ENCODE peak calls at places on chromosomes 6 and 20, in seven cellular contexts. B is endothelial cell of umbilical vein, G is SJSA1, R is osteoblast, I is heart right ventricle, U is cardiac muscle cell, T is aorta. W is an unnamed sample.

GRCh38 chr6:40389176-40389767 is 197.9 kb downstream of the LRFN2 start:
- DNase-seq in I (no peak), U (no peak), T (no peak), B (no peak), R (no peak), G (no peak), W (no peak)

GRCh38 chr6:128519132-128519930 is 1.1 kb downstream of the PTPRK start:
- DNase-seq in U (peak; percentile 52), T (peak; percentile 62), B (peak; percentile 69), G (peak; percentile 60), I (peak; percentile 46), R (peak; percentile 77), W (peak; percentile 35)

GRCh38 chr20:63456429-63457284 is 15.8 kb downstream of the KCNQ2 start:
- DNase-seq in T (no peak), G (no peak), R (no peak), B (no peak), U (peak; percentile 46), I (peak; percentile 72), W (peak; percentile 70)

GRCh38 chr20:63653041-63653973 is at the start of gene STMN3:
- DNase-seq in B (peak; percentile 76), T (peak; percentile 94), G (peak; percentile 29), R (peak; percentile 99), I (peak; percentile 89), U (peak; percentile 98), W (peak; percentile 89)

GRCh38 chr20:9506337-9506821 is 8.0 kb upstream of the LAMP5 start:
- DNase-seq in B (no peak), G (no peak), R (peak; percentile 67), U (no peak), T (no peak), I (peak; percentile 17), W (no peak)

GRCh38 chr6:54877713-54878317 is 31.2 kb downstream of the FAM83B start:
- DNase-seq in U (no peak), I (no peak), G (no peak), R (no peak), B (no peak), T (no peak), W (no peak)

GRCh38 chr6:7479801-7480266 is 61.6 kb upstream of the DSP start:
- DNase-seq in B (peak; percentile 6), R (peak; percentile 89), G (no peak), U (peak; percentile 84), I (no peak), T (no peak), W (no peak)

GRCh38 chr6:134539865-134540323 is 222.0 kb upstream of the SGK1 start:
- DNase-seq in R (no peak), B (no peak), T (no peak), U (peak; percentile 77), I (no peak), G (no peak), W (no peak)

GRCh38 chr20:1327241-1327653 is 1.7 kb downstream of the SDCBP2 start:
- DNase-seq in U (peak; percentile 88), R (peak; percentile 81), G (no peak), B (peak; percentile 32), I (no peak), T (no peak), W (no peak)

GRCh38 chr6:22204153-22204552 is 92.7 kb downstream of the PRL start:
- DNase-seq in G (no peak), R (no peak), U (no peak), B (no peak), T (no peak), I (no peak), W (no peak)

GRCh38 chr6:130202782-130203181 is 20.0 kb downstream of the SAMD3 start:
- DNase-seq in G (no peak), R (no peak), B (no peak), U (no peak), I (no peak), T (no peak), W (no peak)

GRCh38 chr6:352896-353470 is 38.6 kb upstream of the IRF4 start:
- DNase-seq in I (no peak), G (no peak), T (no peak), U (no peak), R (no peak), B (no peak), W (no peak)

GRCh38 chr6:62086047-62086446 is 200.0 kb downstream of the KHDRBS2 start:
- DNase-seq in B (no peak), I (no peak), R (no peak), G (no peak), T (no peak), U (no peak), W (no peak)

GRCh38 chr6:157461000-157461915 is 80.3 kb downstream of the ZDHHC14 start:
- DNase-seq in T (no peak), R (peak; percentile 80), U (peak; percentile 7), B (peak; percentile 84), G (peak; percentile 78), I (no peak), W (no peak)

GRCh38 chr6:43803055-43803782 is 33.2 kb downstream of the VEGFA start:
- DNase-seq in G (no peak), U (peak; percentile 67), B (no peak), I (peak; percentile 51), T (no peak), R (no peak), W (peak; percentile 52)

GRCh38 chr6:22113046-22113766 is 183.6 kb downstream of the PRL start:
- DNase-seq in G (peak; percentile 82), B (peak; percentile 98), R (peak; percentile 83), I (no peak), U (peak; percentile 98), T (peak; percentile 59), W (no peak)

GRCh38 chr6:158774734-158775449 is 44.3 kb downstream of the EZR start:
- DNase-seq in R (no peak), I (no peak), U (no peak), G (no peak), B (no peak), T (no peak), W (no peak)

GRCh38 chr6:11223296-11223695 is 9.2 kb downstream of the NEDD9 start:
- DNase-seq in T (no peak), B (peak; percentile 66), G (no peak), I (no peak), R (no peak), U (no peak), W (no peak)
- H3K4me3 ChIP-seq in T (no peak overlapping the region), B (no peak overlapping the region), G (no peak overlapping the region), I (no peak overlapping the region), R (no peak overlapping the region), U (no peak overlapping the region), W (peak overlapping the region; percentile 70)

GRCh38 chr20:39944861-39945260 is 744.2 kb downstream of the MAFB start:
- DNase-seq in B (no peak), G (no peak), R (no peak), I (no peak), T (no peak), U (no peak), W (no peak)

GRCh38 chr20:39941235-39941634 is 747.8 kb downstream of the MAFB start:
- DNase-seq in R (no peak), U (no peak), I (no peak), G (no peak), B (no peak), T (no peak), W (no peak)

GRCh38 chr20:39943336-39943735 is 745.7 kb downstream of the MAFB start:
- DNase-seq in T (no peak), B (no peak), G (no peak), R (no peak), I (no peak), U (no peak), W (no peak)

GRCh38 chr20:39946053-39946810 is 742.8 kb downstream of the MAFB start:
- DNase-seq in R (no peak), G (no peak), U (no peak), B (no peak), T (no peak), I (no peak), W (no peak)

GRCh38 chr20:39946946-39947345 is 742.1 kb downstream of the MAFB start:
- DNase-seq in I (no peak), B (no peak), G (no peak), R (no peak), U (no peak), T (no peak), W (no peak)
- H3K9me3 ChIP-seq in I (no peaks in the 10 kb centered on the region), B (no peaks in the 10 kb centered on the region), G (no peaks in the 10 kb centered on the region), R (no peaks in the 10 kb centered on the region), U (no peaks in the 10 kb centered on the region), T (no peaks in the 10 kb centered on the region), W (no peaks in the 10 kb centered on the region)

GRCh38 chr6:92181347-92181746 is 1238.0 kb downstream of the EPHA7 start:
- DNase-seq in G (no peak), T (no peak), R (no peak), B (peak; percentile 23), I (no peak), U (no peak), W (no peak)
- H3K4me3 ChIP-seq in G (no peak overlapping the region), T (no peak overlapping the region), R (no peak overlapping the region), B (no peak overlapping the region), I (peak overlapping the region; percentile 6), U (no peak overlapping the region), W (peak overlapping the region; percentile 21)

GRCh38 chr6:163877877-163878639 is 463.5 kb downstream of the QKI start:
- DNase-seq in R (no peak), G (no peak), U (no peak), I (no peak), B (no peak), T (no peak), W (no peak)

GRCh38 chr6:163872335-163872734 is 457.8 kb downstream of the QKI start:
- DNase-seq in I (no peak), B (no peak), R (no peak), G (no peak), T (no peak), U (peak; percentile 93), W (no peak)

GRCh38 chr6:163878656-163879055 is 464.1 kb downstream of the QKI start:
- DNase-seq in B (no peak), T (no peak), G (no peak), R (no peak), I (no peak), U (no peak), W (no peak)

DNA sequence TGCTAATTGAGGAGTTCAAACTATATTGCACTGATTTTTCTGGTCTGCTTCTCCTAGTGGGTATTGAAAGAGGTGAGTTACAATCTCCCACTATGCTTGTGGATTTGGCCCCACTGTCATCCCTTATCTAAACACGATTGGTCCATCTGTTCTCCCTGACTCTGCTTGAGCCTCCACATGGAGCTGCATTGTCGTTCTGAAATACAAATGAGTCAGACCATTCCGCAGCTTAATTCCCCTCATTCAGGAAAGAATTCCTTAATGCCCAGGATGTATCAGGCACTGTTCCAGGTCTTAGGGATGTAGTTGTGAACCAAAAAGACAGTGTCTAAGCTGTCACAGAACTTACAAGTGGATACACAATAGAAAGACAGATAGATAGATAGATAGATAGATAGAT is 461.9 kb downstream of the QKI start:
- DNase-seq in B (no peak), R (no peak), T (no peak), U (peak; percentile 22), G (no peak), I (no peak), W (no peak)
- H3K9me3 ChIP-seq in B (no peaks in the 10 kb centered on the region), R (peaks cover 3% of the 10 kb centered on the region), T (peaks cover 3% of the 10 kb centered on the region), U (no peaks in the 10 kb centered on the region), G (no peaks in the 10 kb centered on the region), I (no peaks in the 10 kb centered on the region), W (no peaks in the 10 kb centered on the region)

GRCh38 chr6:164749126-164749758 is 560.2 kb downstream of the C6orf118 start:
- DNase-seq in T (peak; percentile 66), G (no peak), I (peak; percentile 21), U (peak; percentile 55), R (peak; percentile 27), B (no peak), W (peak; percentile 25)
- H3K4me3 ChIP-seq in T (no peak overlapping the region), G (no peak overlapping the region), I (no peak overlapping the region), U (no peak overlapping the region), R (no peak overlapping the region), B (no peak overlapping the region), W (no peak overlapping the region)

GRCh38 chr6:27452496-27452897 is 20.4 kb downstream of the ZNF184 start:
- DNase-seq in G (peak; percentile 2), B (no peak), R (no peak), T (no peak), U (no peak), I (no peak), W (no peak)
- H3K9me3 ChIP-seq in G (peaks cover 43% of the 10 kb centered on the region), B (peaks cover 37% of the 10 kb centered on the region), R (peaks cover 55% of the 10 kb centered on the region), T (peaks cover 18% of the 10 kb centered on the region), U (peaks cover 11% of the 10 kb centered on the region), I (peaks cover 10% of the 10 kb centered on the region), W (peaks cover 98% of the 10 kb centered on the region)

W was measured in left ventricle myocardium inferior.